ENCODE peak calls at places on chromosomes 11 and 22, in five cellular contexts. G is EL, D is T-helper 2 cell, A is left colon, B is NCI-H526 treated with DMSO at 0.1 percent for 48 hours. L is an unnamed sample.

GRCh38 chr11:69220581-69221051 is 64.9 kb downstream of the SMIM38 start:
- DNase-seq in A (no peak), D (no peak), B (no peak), G (no peak), L (no peak)

GRCh38 chr11:109971184-109971523 is 122.0 kb upstream of the ZC3H12C start:
- DNase-seq in D (peak), A (no peak), B (peak), G (peak), L (no peak)

GRCh38 chr22:44099696-44100095 is 75.6 kb downstream of the PARVB start:
- DNase-seq in G (no peak), D (no peak), B (no peak), A (no peak), L (no peak)

GRCh38 chr11:69215784-69216415 is 60.2 kb downstream of the SMIM38 start:
- DNase-seq in A (no peak), D (no peak), G (peak), B (no peak), L (no peak)

GRCh38 chr22:27603823-27604190 is 197.7 kb downstream of the MN1 start:
- DNase-seq in A (no peak), D (no peak), B (no peak), G (no peak), L (no peak)

GRCh38 chr11:67700141-67700540 is 25.7 kb upstream of the ALDH3B2 start:
- DNase-seq in A (no peak), G (no peak), D (no peak), B (no peak), L (no peak)

GRCh38 chr11:68016904-68017817 is 7.0 kb downstream of the ALDH3B1 start:
- DNase-seq in D (no peak), B (no peak), A (no peak), G (no peak), L (peak)

GRCh38 chr22:50577987-50578775 is at the start of gene CPT1B:
- DNase-seq in A (no peak), B (no peak), D (no peak), G (no peak), L (no peak)

GRCh38 chr11:34354782-34355181 is 3.0 kb downstream of the ABTB2 start:
- DNase-seq in D (no peak), B (no peak), A (no peak), G (peak), L (no peak)

GRCh38 chr11:111976614-111977140 is 39.5 kb downstream of the DIXDC1 start:
- DNase-seq in D (no peak), G (peak), A (peak), B (peak), L (no peak)

GRCh38 chr11:130178992-130179391 is 19.4 kb downstream of the ST14 start:
- DNase-seq in D (no peak), A (no peak), G (no peak), B (no peak), L (no peak)

GRCh38 chr11:3052109-3052479 is 5.1 kb downstream of the CARS1 start:
- DNase-seq in B (no peak), D (no peak), G (no peak), A (no peak), L (no peak)

GRCh38 chr11:37712246-37712645 is 1114.2 kb upstream of the RAG2 start:
- DNase-seq in A (no peak), G (peak), B (no peak), D (no peak), L (no peak)

GRCh38 chr11:111823131-111823530 is 48.2 kb downstream of the ALG9 start:
- DNase-seq in D (no peak), B (no peak), A (no peak), G (no peak), L (no peak)

GRCh38 chr11:2300936-2301630 is 635 bp downstream of the C11orf21 start:
- DNase-seq in D (no peak), G (no peak), B (no peak), A (no peak), L (no peak)

GRCh38 chr11:2702771-2703486 is 3.1 kb upstream of the KCNQ1OT1 start:
- DNase-seq in A (no peak), B (no peak), D (no peak), G (no peak), L (no peak)

GRCh38 chr11:66863428-66864125 is 6.7 kb downstream of the LRFN4 start:
- DNase-seq in G (no peak), B (no peak), A (peak), D (no peak), L (no peak)

GRCh38 chr11:115042002-115042401 is 363.7 kb downstream of the NXPE2 start:
- DNase-seq in D (no peak), G (no peak), B (no peak), A (no peak), L (no peak)

GRCh38 chr11:57680552-57680874 is 12.6 kb downstream of the ZDHHC5 start:
- DNase-seq in D (no peak), G (peak), A (no peak), B (no peak), L (no peak)

GRCh38 chr11:65637794-65638317 is at the start of gene SIPA1:
- DNase-seq in D (peak), A (peak), B (no peak), G (peak), L (peak)

GRCh38 chr22:43118024-43118849 is 7.7 kb downstream of the BIK start:
- DNase-seq in D (no peak), A (peak), B (no peak), G (no peak), L (peak)

GRCh38 chr22:19121631-19122142 is 525 bp downstream of the DGCR2 start:
- DNase-seq in G (peak), D (peak), B (no peak), A (peak), L (no peak)

GRCh38 chr11:82250047-82250446 is 483.6 kb downstream of the FAM181B start:
- DNase-seq in D (no peak), B (no peak), G (no peak), A (no peak), L (no peak)

GRCh38 chr11:108115495-108116140 is 5.7 kb upstream of the ACAT1 start:
- DNase-seq in B (no peak), D (no peak), G (peak), A (peak), L (no peak)

GRCh38 chr11:111623527-111624030 is 21.3 kb downstream of the SIK2 start:
- DNase-seq in A (peak), B (no peak), D (no peak), G (no peak), L (peak)

GRCh38 chr11:64850979-64851567 is 6.6 kb upstream of the CDC42BPG start:
- DNase-seq in G (peak), A (peak), D (peak), B (no peak), L (no peak)

GRCh38 chr22:31098633-31099110 is 8.7 kb downstream of the SELENOM start:
- DNase-seq in A (peak), G (no peak), B (no peak), D (no peak), L (no peak)

GRCh38 chr11:2777871-2778629 is 78.3 kb upstream of the KCNQ1OT1 start:
- DNase-seq in D (no peak), G (no peak), A (peak), B (peak), L (no peak)

GRCh38 chr22:24516301-24516737 is 21.2 kb downstream of the UPB1 start:
- DNase-seq in G (peak), B (no peak), A (no peak), D (no peak), L (peak)

GRCh38 chr11:112513936-112514716 is 253.5 kb upstream of the PLET1 start:
- DNase-seq in D (no peak), B (peak), G (no peak), A (no peak), L (no peak)

GRCh38 chr22:45254388-45254787 is 13.7 kb upstream of the KIAA0930 start:
- DNase-seq in D (no peak), B (no peak), A (no peak), G (no peak), L (no peak)

GRCh38 chr22:24410110-24410856 is 17.1 kb upstream of the ADORA2A start:
- DNase-seq in A (no peak), B (no peak), G (peak), D (peak), L (no peak)

GRCh38 chr11:96002754-96003290 is 78.9 kb upstream of the MTMR2 start:
- DNase-seq in G (no peak), D (no peak), A (no peak), B (no peak), L (no peak)

GRCh38 chr11:126359431-126360048 is 4.1 kb downstream of the ST3GAL4 start:
- DNase-seq in G (peak), A (peak), D (no peak), B (no peak), L (no peak)

GRCh38 chr22:22893077-22893805 is 5.6 kb downstream of the IGLL5 start:
- DNase-seq in D (no peak), A (no peak), B (no peak), G (no peak), L (no peak)

GRCh38 chr22:49077586-49077985 is 750.1 kb downstream of the BRD1 start:
- DNase-seq in D (no peak), G (no peak), B (no peak), A (no peak), L (no peak)

GRCh38 chr22:25829237-25829636 is 87.2 kb downstream of the MYO18B start:
- DNase-seq in A (no peak), B (no peak), D (no peak), G (no peak), L (no peak)

GRCh38 chr11:88246680-88247079 is 71.4 kb upstream of the RAB38 start:
- DNase-seq in D (no peak), G (peak), B (no peak), A (no peak), L (no peak)

GRCh38 chr11:45880772-45881570 is 4.5 kb upstream of the MAPK8IP1 start:
- DNase-seq in A (no peak), G (no peak), D (no peak), B (no peak), L (no peak)

GRCh38 chr11:86623736-86624135 is 48.7 kb downstream of the ME3 start:
- DNase-seq in D (no peak), A (no peak), B (no peak), G (no peak), L (no peak)

L was measured in HepG2.